ENCODE peak calls at places on chromosomes 1 and 21, in nine cellular contexts. E, R, Q, I, P, J, X, A and O are unnamed samples.

GRCh38 chr1:53975861-53976260 is 29.7 kb downstream of the LRRC42 start:
- DNase-seq in E (no peak), R (no peak), Q (no peak), I (no peak), P (no peak), J (no peak), X (no peak), A (no peak), O (no peak)

GRCh38 chr1:10612446-10613160 is 137.9 kb downstream of the PEX14 start:
- DNase-seq in E (no peak), R (no peak), Q (no peak), I (peak; percentile 20), P (no peak), J (no peak), X (no peak), A (no peak), O (peak; percentile 85)

GRCh38 chr21:42844411-42845113 is 34.8 kb downstream of the WDR4 start:
- DNase-seq in E (no peak), R (no peak), Q (no peak), I (no peak), P (no peak), J (no peak), X (no peak), A (no peak), O (peak; percentile 6)

GRCh38 chr1:12851779-12852178 is 3.3 kb upstream of the HNRNPCL1 start:
- DNase-seq in E (no peak), R (no peak), Q (peak; percentile 28), I (no peak), P (no peak), J (no peak), X (no peak), A (no peak), O (no peak)

GRCh38 chr1:168636642-168637111 is 60.3 kb downstream of the XCL1 start:
- DNase-seq in E (peak; percentile 79), R (no peak), Q (peak; percentile 59), I (no peak), P (no peak), J (no peak), X (no peak), A (no peak), O (no peak)

GRCh38 chr1:86201321-86201720 is 44.7 kb upstream of the COL24A1 start:
- DNase-seq in E (no peak), R (no peak), Q (no peak), I (no peak), P (no peak), J (no peak), X (no peak), A (no peak), O (no peak)

GRCh38 chr21:29334717-29335428 is 36.2 kb downstream of the BACH1 start:
- DNase-seq in E (no peak), R (no peak), Q (no peak), I (no peak), P (no peak), J (no peak), X (no peak), A (no peak), O (no peak)

GRCh38 chr1:63368131-63368530 is 704 bp downstream of the ALG6 start:
- DNase-seq in E (no peak), R (no peak), Q (no peak), I (no peak), P (peak; percentile 36), J (no peak), X (no peak), A (no peak), O (no peak)

GRCh38 chr21:25573409-25574206 is 33.7 kb downstream of the MRPL39 start:
- DNase-seq in E (no peak), R (no peak), Q (peak; percentile 97), I (no peak), P (no peak), J (no peak), X (no peak), A (no peak), O (peak; percentile 51)

GRCh38 chr1:6208723-6209660 is 3.1 kb downstream of the RNF207 start:
- DNase-seq in E (no peak), R (peak; percentile 63), Q (no peak), I (no peak), P (peak; percentile 78), J (peak; percentile 48), X (no peak), A (peak; percentile 77), O (peak; percentile 72)

GRCh38 chr1:46643368-46643775 is 24.8 kb downstream of the ATPAF1 start:
- DNase-seq in E (no peak), R (no peak), Q (peak; percentile 98), I (no peak), P (no peak), J (no peak), X (no peak), A (no peak), O (no peak)

DNA sequence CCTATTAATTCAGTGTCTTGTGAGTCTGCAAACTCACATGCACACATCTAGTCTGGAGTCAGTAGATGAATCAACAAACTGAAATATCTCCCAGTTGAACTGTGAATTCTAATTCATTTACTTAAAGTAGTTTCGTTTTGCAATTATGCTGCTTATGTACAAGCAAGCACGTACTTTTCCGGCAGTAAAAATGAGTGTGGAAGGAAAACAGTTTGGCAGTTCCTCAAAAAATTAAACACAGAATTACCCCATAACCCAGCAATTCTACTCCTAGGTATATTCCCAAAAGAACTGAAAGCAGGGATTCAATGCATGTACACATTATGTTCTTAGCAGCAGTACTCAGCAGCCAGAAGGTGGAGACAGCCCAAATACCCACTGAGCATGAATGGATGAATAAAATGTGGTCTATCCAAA is 49.3 kb downstream of the GNB1 start:
- DNase-seq in E (no peak), R (no peak), Q (no peak), I (no peak), P (no peak), J (no peak), X (no peak), A (no peak), O (no peak)
- TF ChIP-seq CTCF in E (no peak), R (no peak), Q (peak; percentile 17), I (no peak), P (peak; percentile 11), J (no peak), X (no peak), A (no peak), O (peak; percentile 25)

DNA sequence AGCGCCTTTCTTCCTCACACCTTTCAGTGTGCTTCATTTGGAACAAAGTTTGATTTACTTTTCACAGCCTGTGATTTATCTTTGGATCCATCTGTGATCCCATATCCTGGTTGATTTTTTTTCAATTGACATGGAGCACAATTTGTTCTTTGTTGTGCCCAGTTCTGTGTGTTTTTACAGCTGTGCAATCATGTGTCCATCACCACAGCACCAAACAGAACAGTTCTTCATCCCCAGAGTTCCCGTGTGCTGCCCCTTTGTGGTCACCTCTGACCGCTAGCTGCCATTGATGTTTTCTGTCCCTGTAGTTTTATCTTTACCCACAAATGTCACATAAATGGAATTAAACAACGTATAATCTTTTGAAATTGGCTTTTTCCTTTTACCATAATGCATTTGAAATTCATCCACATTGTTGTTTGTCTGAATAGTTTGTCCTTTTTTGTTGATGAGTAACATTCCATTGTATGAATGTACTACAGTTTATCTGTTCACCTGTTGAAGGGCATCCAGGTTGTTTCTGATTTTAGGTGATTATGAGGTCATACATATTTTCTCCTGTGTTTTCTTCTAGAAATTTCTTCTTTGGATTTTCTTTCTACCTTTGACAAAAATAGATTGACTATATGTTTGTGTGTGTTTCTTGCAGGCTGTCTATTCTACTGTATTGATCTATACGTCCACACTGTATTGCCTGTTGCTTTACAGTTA is 17.4 kb downstream of the MIGA1 start:
- DNase-seq in E (no peak), R (no peak), Q (no peak), I (no peak), P (no peak), J (no peak), X (peak; percentile 18), A (no peak), O (no peak)
- TF ChIP-seq CTCF in E (no peak), R (no peak), Q (peak; percentile 21), I (no peak), P (no peak), J (no peak), X (no peak), A (no peak), O (no peak)

GRCh38 chr1:91507330-91507729 is 6.7 kb downstream of the CDC7 start:
- DNase-seq in E (no peak), R (no peak), Q (no peak), I (no peak), P (no peak), J (no peak), X (no peak), A (no peak), O (no peak)
- TF ChIP-seq CTCF in E (no peak), R (no peak), Q (peak; percentile 27), I (no peak), P (no peak), J (no peak), X (no peak), A (no peak), O (no peak)

DNA sequence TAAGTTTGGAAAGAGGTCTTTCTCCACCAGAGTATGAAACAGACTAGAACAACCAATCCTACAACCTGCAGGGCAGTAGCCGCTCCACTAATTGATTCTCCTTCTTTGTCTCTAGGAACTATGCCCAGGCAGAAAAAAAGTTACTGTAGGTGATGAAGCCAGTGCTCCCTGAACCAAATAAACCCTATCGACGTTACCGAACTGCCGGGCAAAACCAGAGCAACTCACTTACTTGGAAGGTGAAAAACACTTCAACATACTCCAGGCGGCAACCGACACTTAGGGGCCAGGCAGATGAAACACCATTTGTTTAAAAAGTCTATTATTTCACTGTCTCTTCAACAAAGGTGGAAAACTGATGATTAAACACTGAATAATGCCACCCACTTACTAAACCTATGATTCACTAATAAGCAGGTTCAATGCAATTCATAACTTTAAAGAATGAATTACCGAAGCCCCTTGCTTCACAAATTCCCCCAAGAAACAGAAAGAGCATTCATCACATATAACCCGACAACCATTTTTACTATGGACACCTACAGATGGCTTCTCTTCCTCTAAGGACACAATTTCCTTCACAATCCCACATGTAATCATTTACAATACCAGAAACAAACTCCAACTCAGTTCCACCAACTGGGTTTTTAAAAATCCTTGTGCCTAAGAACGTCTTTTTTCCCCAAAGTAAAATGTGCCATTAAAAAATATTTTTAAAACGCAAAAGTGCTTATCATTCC is 1.5 kb downstream of the NRIP1 start:
- DNase-seq in E (no peak), R (no peak), Q (peak; percentile 43), I (no peak), P (no peak), J (peak; percentile 15), X (no peak), A (no peak), O (peak; percentile 14)
- TF ChIP-seq CTCF in E (no peak), R (no peak), Q (no peak), I (no peak), P (no peak), J (no peak), X (no peak), A (no peak), O (no peak)